ENCODE peak calls at places on chromosomes 7 and 10, in five cellular contexts. N, Z, A, L and Q are unnamed samples.

GRCh38 chr7:146788008-146788407 is 671.4 kb downstream of the CNTNAP2 start:
- DNase-seq in N (no peak), Z (no peak), A (no peak), L (no peak), Q (no peak)

GRCh38 chr10:12914111-12914510 is 87.4 kb downstream of the CCDC3 start:
- DNase-seq in N (no peak), Z (no peak), A (no peak), L (no peak), Q (no peak)

GRCh38 chr10:26621889-26622681 is 75.4 kb upstream of the PDSS1 start:
- DNase-seq in N (no peak), Z (peak; percentile 47), A (peak; percentile 53), L (peak; percentile 36), Q (no peak)

GRCh38 chr7:124915242-124915641 is 14.4 kb downstream of the POT1 start:
- DNase-seq in N (no peak), Z (no peak), A (no peak), L (no peak), Q (no peak)

GRCh38 chr10:88389456-88389855 is 193.7 kb downstream of the RNLS start:
- DNase-seq in N (peak; percentile 83), Z (peak; percentile 68), A (peak; percentile 60), L (peak; percentile 49), Q (peak; percentile 37)

GRCh38 chr7:155119801-155120382 is 49.8 kb downstream of the HTR5A start:
- DNase-seq in N (no peak), Z (no peak), A (peak; percentile 19), L (no peak), Q (no peak)

GRCh38 chr7:128044064-128044463 is 12.8 kb upstream of the LRRC4 start:
- DNase-seq in N (no peak), Z (no peak), A (no peak), L (peak; percentile 89), Q (no peak)

GRCh38 chr10:105464961-105465360 is 823.9 kb downstream of the SORCS3 start:
- DNase-seq in N (no peak), Z (no peak), A (no peak), L (no peak), Q (no peak)

GRCh38 chr10:35517431-35518181 is 87.5 kb upstream of the GJD4 start:
- DNase-seq in N (peak; percentile 23), Z (no peak), A (peak; percentile 67), L (no peak), Q (no peak)

GRCh38 chr10:6607187-6607586 is 27.1 kb upstream of the PRKCQ start:
- DNase-seq in N (no peak), Z (no peak), A (no peak), L (no peak), Q (peak; percentile 71)

GRCh38 chr10:31836569-31837406 is 91.8 kb downstream of the ARHGAP12 start:
- DNase-seq in N (peak; percentile 63), Z (no peak), A (peak; percentile 68), L (peak; percentile 45), Q (no peak)

GRCh38 chr7:80095545-80095944 is 39.1 kb upstream of the GNAI1 start:
- DNase-seq in N (peak; percentile 57), Z (no peak), A (peak; percentile 59), L (no peak), Q (no peak)

GRCh38 chr7:82319674-82320118 is 123.9 kb downstream of the CACNA2D1 start:
- DNase-seq in N (peak; percentile 87), Z (peak; percentile 32), A (peak; percentile 87), L (peak; percentile 86), Q (no peak)

GRCh38 chr10:5373891-5374611 is 9.3 kb downstream of the UCN3 start:
- DNase-seq in N (no peak), Z (no peak), A (no peak), L (no peak), Q (no peak)

GRCh38 chr7:102079140-102080002 is 207.3 kb upstream of the SH2B2 start:
- DNase-seq in N (no peak), Z (no peak), A (no peak), L (peak; percentile 27), Q (no peak)

GRCh38 chr7:96976106-96976505 is 29.2 kb upstream of the DLX6 start:
- DNase-seq in N (no peak), Z (no peak), A (no peak), L (no peak), Q (no peak)

GRCh38 chr7:102024005-102024768 is 206.8 kb downstream of the CUX1 start:
- DNase-seq in N (no peak), Z (no peak), A (no peak), L (no peak), Q (no peak)

GRCh38 chr10:114708717-114709352 is 50.8 kb upstream of the ABLIM1 start:
- DNase-seq in N (peak; percentile 79), Z (no peak), A (peak; percentile 79), L (no peak), Q (no peak)

GRCh38 chr7:27156901-27157716 is 634 bp upstream of the HOXA7 start:
- DNase-seq in N (no peak), Z (no peak), A (peak; percentile 57), L (no peak), Q (no peak)

GRCh38 chr7:142349670-142350405 is 92.0 kb upstream of the PRSS58 start:
- DNase-seq in N (no peak), Z (no peak), A (no peak), L (no peak), Q (no peak)

GRCh38 chr10:73889014-73889413 is 14.7 kb upstream of the CAMK2G start:
- DNase-seq in N (peak; percentile 72), Z (peak; percentile 48), A (peak; percentile 98), L (no peak), Q (no peak)

GRCh38 chr7:108486291-108486966 is 30.2 kb upstream of the NRCAM start:
- DNase-seq in N (peak; percentile 31), Z (no peak), A (peak; percentile 56), L (no peak), Q (no peak)

GRCh38 chr7:140697447-140698143 is 1.1 kb downstream of the NDUFB2 start:
- DNase-seq in N (peak; percentile 40), Z (no peak), A (peak; percentile 81), L (no peak), Q (no peak)

GRCh38 chr10:122301055-122301810 is 30.1 kb downstream of the BTBD16 start:
- DNase-seq in N (peak; percentile 38), Z (no peak), A (peak; percentile 93), L (no peak), Q (peak; percentile 25)

GRCh38 chr7:157969995-157970394 is 617.6 kb downstream of the PTPRN2 start:
- DNase-seq in N (no peak), Z (no peak), A (no peak), L (no peak), Q (no peak)

GRCh38 chr10:48935141-48935540 is 4.5 kb downstream of the LRRC18 start:
- DNase-seq in N (no peak), Z (no peak), A (peak; percentile 4), L (no peak), Q (no peak)

GRCh38 chr10:58467931-58468635 is 44.6 kb upstream of the BICC1 start:
- DNase-seq in N (no peak), Z (no peak), A (no peak), L (no peak), Q (no peak)

GRCh38 chr10:60883187-60883586 is 60.8 kb downstream of the RHOBTB1 start:
- DNase-seq in N (peak; percentile 33), Z (peak; percentile 26), A (peak; percentile 37), L (peak; percentile 31), Q (no peak)

GRCh38 chr7:26990268-26990667 is 105.5 kb downstream of the HOXA1 start:
- DNase-seq in N (peak; percentile 66), Z (no peak), A (peak; percentile 8), L (no peak), Q (no peak)

GRCh38 chr7:99554929-99555328 is 3.0 kb upstream of the FAM200A start:
- DNase-seq in N (no peak), Z (no peak), A (no peak), L (no peak), Q (no peak)

GRCh38 chr7:99557940-99558305 is 519 bp upstream of the ZNF655 start:
- DNase-seq in N (no peak), Z (no peak), A (no peak), L (no peak), Q (no peak)

GRCh38 chr7:99559276-99559915 is 954 bp downstream of the ZNF655 start:
- DNase-seq in N (no peak), Z (no peak), A (peak; percentile 58), L (no peak), Q (no peak)

GRCh38 chr7:99558306-99559275 is at the start of gene ZNF655:
- DNase-seq in N (peak; percentile 92), Z (peak; percentile 87), A (peak; percentile 88), L (peak; percentile 96), Q (peak; percentile 92)

DNA sequence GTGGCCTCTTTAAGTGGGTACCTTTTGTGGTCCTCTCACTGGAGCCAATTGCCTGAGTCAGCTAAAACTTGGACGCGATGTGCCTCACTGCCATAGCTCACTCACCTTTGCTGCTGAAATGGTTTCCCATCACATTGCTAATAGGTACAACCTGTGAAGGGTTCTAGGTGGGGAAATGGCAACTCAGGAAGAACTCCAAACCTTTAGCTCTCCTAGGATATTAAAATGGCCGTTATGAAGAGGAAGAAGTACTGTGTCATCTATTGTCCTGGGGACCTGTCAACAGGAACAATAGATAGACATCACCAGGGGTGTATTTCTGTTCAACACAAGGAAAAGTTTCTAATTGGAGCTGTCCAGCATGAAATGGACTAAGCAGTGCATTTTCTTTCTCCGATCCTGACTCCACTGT is 1.2 kb upstream of the ZNF655 start:
- DNase-seq in N (no peak), Z (no peak), A (peak; percentile 40), L (no peak), Q (no peak)
- H3K4me1 ChIP-seq in N (peaks cover 16% of the 10 kb centered on the region), Z (no peaks in the 10 kb centered on the region), A (peaks cover 34% of the 10 kb centered on the region), L (peaks cover 13% of the 10 kb centered on the region), Q (peaks cover 48% of the 10 kb centered on the region)

GRCh38 chr10:118305730-118306129 is 36.4 kb downstream of the FAM204A start:
- DNase-seq in N (no peak), Z (no peak), A (no peak), L (no peak), Q (no peak)

GRCh38 chr10:118308664-118309063 is 33.5 kb downstream of the FAM204A start:
- DNase-seq in N (no peak), Z (no peak), A (no peak), L (no peak), Q (no peak)

GRCh38 chr10:118309911-118310310 is 32.2 kb downstream of the FAM204A start:
- DNase-seq in N (no peak), Z (no peak), A (no peak), L (no peak), Q (no peak)

GRCh38 chr10:118307768-118308347 is 34.3 kb downstream of the FAM204A start:
- DNase-seq in N (no peak), Z (no peak), A (no peak), L (no peak), Q (no peak)

DNA sequence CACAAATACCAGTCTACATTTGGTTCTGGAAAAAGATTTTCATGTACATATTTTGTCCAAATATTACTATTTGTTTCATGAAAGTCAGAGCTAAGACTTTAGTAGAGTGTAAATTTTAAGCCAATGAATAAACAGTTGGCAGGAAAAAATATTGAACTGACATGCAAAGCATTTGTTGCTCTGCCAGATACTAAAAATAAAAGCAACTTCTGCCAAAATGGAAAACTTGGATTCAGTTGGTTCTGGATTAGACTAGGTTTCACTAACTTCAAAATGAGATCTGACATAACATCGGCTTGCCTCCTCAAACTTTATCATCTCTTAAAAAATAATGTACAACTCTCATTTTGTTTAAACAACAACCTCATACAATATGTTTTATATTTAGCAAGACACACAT is 34.9 kb downstream of the FAM204A start:
- DNase-seq in N (no peak), Z (no peak), A (no peak), L (no peak), Q (no peak)
- H3K36me3 ChIP-seq in N (peaks cover 3% of the 10 kb centered on the region), Z (no peaks in the 10 kb centered on the region), A (peaks cover 14% of the 10 kb centered on the region), L (peaks cover 8% of the 10 kb centered on the region), Q (peaks cover 22% of the 10 kb centered on the region)

GRCh38 chr10:107733328-107733727 is 568.8 kb upstream of the SORCS1 start:
- DNase-seq in N (no peak), Z (no peak), A (peak; percentile 83), L (no peak), Q (no peak)
- H3K4me1 ChIP-seq in N (no peaks in the 10 kb centered on the region), Z (no peaks in the 10 kb centered on the region), A (peaks cover 18% of the 10 kb centered on the region), L (no peaks in the 10 kb centered on the region), Q (no peaks in the 10 kb centered on the region)

GRCh38 chr7:5374464-5374863 is 49.2 kb downstream of the TNRC18 start:
- DNase-seq in N (no peak), Z (no peak), A (no peak), L (no peak), Q (no peak)
- H3K36me3 ChIP-seq in N (peaks cover 21% of the 10 kb centered on the region), Z (peaks cover 29% of the 10 kb centered on the region), A (peaks cover 9% of the 10 kb centered on the region), L (peaks cover 37% of the 10 kb centered on the region), Q (peaks cover 31% of the 10 kb centered on the region)